ENCODE peak calls at places on chromosomes 3 and 15, in eight cellular contexts. D, C, Q, O, S, Y, H and Z are unnamed samples.

GRCh38 chr3:101038393-101038792 is 45.2 kb upstream of the ABI3BP start:
- DNase-seq in O (no peak), Y (no peak), C (peak; percentile 12), D (no peak), S (no peak), H (no peak), Q (no peak), Z (no peak)

GRCh38 chr15:74867562-74868458 is 5.4 kb downstream of the SCAMP2 start:
- DNase-seq in O (no peak), D (no peak), S (no peak), Q (no peak), H (no peak), C (no peak), Y (no peak), Z (no peak)

GRCh38 chr3:55491296-55491816 is 4.2 kb upstream of the WNT5A start:
- DNase-seq in Q (no peak), D (no peak), O (no peak), Y (no peak), S (peak; percentile 24), H (no peak), C (no peak), Z (no peak)

GRCh38 chr15:74664028-74664616 is 31.7 kb downstream of the EDC3 start:
- DNase-seq in C (peak; percentile 26), Y (no peak), Q (no peak), O (no peak), H (no peak), D (peak; percentile 22), S (no peak), Z (no peak)

GRCh38 chr15:63446260-63446659 is 58.1 kb upstream of the USP3 start:
- DNase-seq in D (no peak), Q (no peak), C (no peak), Y (no peak), H (no peak), S (no peak), O (no peak), Z (no peak)

GRCh38 chr3:197490659-197491058 is 65.1 kb downstream of the BDH1 start:
- DNase-seq in H (no peak), C (no peak), Q (no peak), O (no peak), S (no peak), Y (no peak), D (no peak), Z (no peak)

GRCh38 chr15:63870043-63870394 is 36.3 kb upstream of the HERC1 start:
- DNase-seq in H (no peak), Q (no peak), O (no peak), C (no peak), Y (no peak), D (no peak), S (no peak), Z (no peak)

GRCh38 chr15:42157981-42158765 is 1.7 kb upstream of the PLA2G4F start:
- DNase-seq in H (no peak), D (no peak), C (peak; percentile 70), S (no peak), O (no peak), Y (no peak), Q (no peak), Z (no peak)

GRCh38 chr15:85858586-85859375 is 64.1 kb upstream of the KLHL25 start:
- DNase-seq in C (peak; percentile 85), H (peak; percentile 58), Q (peak; percentile 62), O (peak; percentile 27), D (peak; percentile 75), Y (peak; percentile 74), S (peak; percentile 36), Z (no peak)